ENCODE peak calls at places on chromosome X, in four cellular contexts. C is sigmoid colon, H is small intestine, S is heart right ventricle. G is an unnamed sample. For H3K4me1 and H3K9me3, the result is how much of the 10 kb centered on the place peaks cover.

GRCh38 chrX:30659421-30659820 is 6.2 kb downstream of the GK start:
- DNase-seq in S (no peak), H (peak), C (no peak), G (no peak)

GRCh38 chrX:133375558-133376340 is 39.5 kb downstream of the GPC4 start:
- DNase-seq in H (peak), S (peak), C (no peak), G (peak)

GRCh38 chrX:41491267-41492004 is 44.3 kb downstream of the NYX start:
- DNase-seq in H (no peak), S (no peak), C (peak), G (peak)

GRCh38 chrX:83593634-83594294 is 85.7 kb downstream of the POU3F4 start:
- DNase-seq in H (no peak), C (no peak), S (no peak), G (no peak)

GRCh38 chrX:37453821-37454220 is 104.7 kb downstream of the PRRG1 start:
- DNase-seq in S (no peak), H (no peak), C (no peak), G (no peak)

GRCh38 chrX:12480956-12481355 is 310.3 kb upstream of the PRPS2 start:
- DNase-seq in H (no peak), S (no peak), C (no peak), G (no peak)

GRCh38 chrX:53093748-53094583 is at the start of gene KANTR:
- DNase-seq in C (peak), H (peak), S (peak), G (peak)

GRCh38 chrX:153334654-153335295 is 822 bp downstream of the ZNF275 start:
- DNase-seq in H (no peak), C (no peak), S (no peak), G (no peak)

GRCh38 chrX:139882299-139882698 is 50.6 kb downstream of the ATP11C start:
- DNase-seq in H (no peak), S (no peak), C (no peak), G (no peak)

GRCh38 chrX:80430826-80431501 is 10.7 kb downstream of the TENT5D start:
- DNase-seq in S (no peak), H (no peak), C (no peak), G (peak)

GRCh38 chrX:78997870-78998558 is 52.8 kb downstream of the P2RY10 start:
- DNase-seq in H (peak), C (no peak), S (no peak), G (no peak)

GRCh38 chrX:57741107-57741506 is 61.0 kb upstream of the NLRP2B start:
- DNase-seq in C (no peak), H (no peak), S (no peak), G (no peak)

GRCh38 chrX:120731386-120731785 is 101.5 kb upstream of the C1GALT1C1 start:
- DNase-seq in C (no peak), H (no peak), S (no peak), G (no peak)

GRCh38 chrX:100748133-100748532 is 16.2 kb upstream of the SYTL4 start:
- DNase-seq in C (no peak), H (peak), S (no peak), G (no peak)

GRCh38 chrX:119655125-119655524 is 37.8 kb downstream of the SEPTIN6 start:
- DNase-seq in H (no peak), C (no peak), S (peak), G (no peak)

GRCh38 chrX:47321978-47322377 is 48.4 kb upstream of the ZNF157 start:
- DNase-seq in S (no peak), H (no peak), C (peak), G (no peak)

GRCh38 chrX:148381603-148382002 is 118.8 kb upstream of the AFF2 start:
- DNase-seq in C (no peak), H (no peak), S (no peak), G (no peak)

GRCh38 chrX:23844502-23845138 is 61.6 kb downstream of the SAT1 start:
- DNase-seq in H (peak), S (peak), C (no peak), G (no peak)

GRCh38 chrX:8636442-8636841 is 95.5 kb downstream of the ANOS1 start:
- DNase-seq in H (no peak), S (no peak), C (no peak), G (no peak)

GRCh38 chrX:30649859-30650258 is 3.4 kb upstream of the GK start:
- DNase-seq in S (no peak), H (peak), C (no peak), G (no peak)

GRCh38 chrX:80806557-80806956 is 3.1 kb downstream of the BRWD3 start:
- DNase-seq in C (no peak), S (no peak), H (no peak), G (no peak)

GRCh38 chrX:32868524-32868895 is 342.8 kb downstream of the DMD start:
- DNase-seq in S (no peak), C (no peak), H (no peak), G (no peak)

GRCh38 chrX:102745513-102746133 is 25.1 kb downstream of the GPRASP3 start:
- DNase-seq in H (no peak), S (no peak), C (peak), G (no peak)

GRCh38 chrX:130082244-130083106 is 27.8 kb downstream of the ELF4 start:
- DNase-seq in H (peak), S (peak), C (peak), G (no peak)

GRCh38 chrX:103155201-103155600 is 59.7 kb upstream of the BEX4 start:
- DNase-seq in S (no peak), C (no peak), H (no peak), G (no peak)

GRCh38 chrX:152450076-152450475 is 1.0 kb downstream of the GABRA3 start:
- DNase-seq in S (no peak), H (no peak), C (no peak), G (no peak)

GRCh38 chrX:45801554-45801953 is 600.9 kb upstream of the DIPK2B start:
- DNase-seq in S (no peak), H (peak), C (no peak), G (no peak)

GRCh38 chrX:74251006-74251930 is 52.7 kb upstream of the ZCCHC13 start:
- DNase-seq in C (no peak), S (no peak), H (peak), G (peak)

GRCh38 chrX:31124536-31124935 is 52.7 kb upstream of the FTHL17 start:
- DNase-seq in S (peak), C (no peak), H (no peak), G (peak)

GRCh38 chrX:17706676-17707075 is 30.6 kb upstream of the SCML1 start:
- DNase-seq in H (no peak), S (no peak), C (no peak), G (no peak)

GRCh38 chrX:47749185-47749967 is 87.3 kb upstream of the ZNF81 start:
- DNase-seq in S (peak), C (no peak), H (no peak), G (no peak)

GRCh38 chrX:129961180-129962083 is 21.0 kb upstream of the BCORL1 start:
- DNase-seq in H (peak), S (peak), C (peak), G (no peak)

GRCh38 chrX:75596178-75596577 is 73.3 kb upstream of the ZDHHC15 start:
- DNase-seq in S (peak), H (no peak), C (no peak), G (no peak)

GRCh38 chrX:31331045-31331444 is 259.2 kb upstream of the FTHL17 start:
- DNase-seq in H (no peak), S (no peak), C (no peak), G (no peak)

GRCh38 chrX:156000361-156000926 is 2.9 kb downstream of the IL9R start:
- DNase-seq in H (peak), C (no peak), S (no peak), G (no peak)

GRCh38 chrX:137195991-137196390 is 162.2 kb upstream of the GPR101 start:
- DNase-seq in C (no peak), S (no peak), H (no peak), G (no peak)

GRCh38 chrX:14616301-14616700 is 87.0 kb downstream of the GLRA2 start:
- DNase-seq in C (no peak), S (no peak), H (peak), G (no peak)

GRCh38 chrX:13341491-13342101 is 21.7 kb upstream of the ATXN3L start:
- DNase-seq in C (no peak), H (no peak), S (no peak), G (no peak)

GRCh38 chrX:55867254-55867653 is 149.7 kb downstream of the RRAGB start:
- DNase-seq in H (peak), C (no peak), S (no peak), G (no peak)

GRCh38 chrX:115595049-115595448 is 34.1 kb downstream of the PLS3 start:
- DNase-seq in H (no peak), C (no peak), S (no peak), G (no peak)
- H3K4me1 ChIP-seq in H (under half), C (under half), S (under half), G (under half)

GRCh38 chrX:145613894-145614293 is 203.7 kb upstream of the SLITRK2 start:
- DNase-seq in S (no peak), C (no peak), H (no peak), G (no peak)

DNA sequence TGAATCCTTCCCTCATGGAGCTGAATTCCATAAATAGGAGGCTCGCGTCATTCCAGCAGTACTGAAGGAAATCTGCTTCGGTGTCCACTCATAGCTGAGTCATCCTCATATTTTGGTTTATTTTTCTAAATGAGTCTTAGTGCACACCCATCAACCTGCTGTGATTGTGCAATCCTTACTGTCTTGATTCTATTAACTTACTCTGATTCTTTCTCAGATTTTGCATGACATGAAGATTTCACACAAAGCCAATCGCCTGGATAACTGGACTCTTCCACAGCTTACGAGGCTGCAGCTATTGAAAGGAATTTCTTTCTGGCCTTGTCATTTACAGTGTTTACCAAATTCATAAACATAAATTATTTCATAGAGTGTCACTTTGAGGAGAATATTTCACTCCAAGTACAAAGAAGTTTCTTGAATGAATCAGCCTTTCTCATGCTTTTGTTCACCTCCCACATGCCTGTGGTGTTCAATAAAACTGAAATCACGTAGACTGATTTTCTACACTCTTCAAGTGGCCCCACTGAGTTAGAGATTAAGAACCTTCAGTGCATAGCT is 207.6 kb upstream of the SLITRK2 start:
- DNase-seq in H (no peak), S (no peak), C (no peak), G (no peak)
- H3K9me3 ChIP-seq in H (under half), S (under half), C (under half), G (under half)

GRCh38 chrX:154360155-154360713 is 14.2 kb downstream of the FLNA start:
- DNase-seq in H (no peak), S (no peak), C (no peak), G (no peak)

GRCh38 chrX:154358011-154358410 is 16.4 kb downstream of the FLNA start:
- DNase-seq in S (no peak), C (no peak), H (no peak), G (no peak)

GRCh38 chrX:154359362-154360154 is 14.9 kb downstream of the FLNA start:
- DNase-seq in S (no peak), H (no peak), C (no peak), G (no peak)

GRCh38 chrX:154357205-154357604 is 17.2 kb downstream of the FLNA start:
- DNase-seq in C (no peak), H (no peak), S (no peak), G (no peak)

DNA sequence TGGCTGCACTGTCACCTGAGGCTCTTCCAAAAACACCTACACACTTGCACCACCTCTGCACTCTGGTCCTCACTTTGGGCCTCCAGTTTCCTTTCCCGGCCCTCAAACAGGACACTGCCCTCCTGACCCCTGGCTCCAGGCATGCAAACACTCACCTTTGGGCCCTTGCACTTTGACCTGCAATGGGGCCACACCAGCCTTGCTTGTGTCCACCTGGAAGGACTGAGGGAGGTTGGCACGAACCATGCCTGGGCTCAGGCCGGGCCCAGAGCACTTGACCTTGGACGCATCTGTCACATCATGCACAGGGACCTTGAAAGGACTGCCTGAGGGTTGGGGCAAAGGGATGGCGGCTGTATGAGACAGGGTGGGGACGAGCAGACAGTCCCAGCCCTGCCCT is 15.6 kb downstream of the FLNA start:
- DNase-seq in H (no peak), C (no peak), S (no peak), G (no peak)
- H3K4me1 ChIP-seq in H (under half), C (under half), S (under half), G (under half)

GRCh38 chrX:67693928-67694327 is 150.1 kb downstream of the AR start:
- DNase-seq in C (no peak), S (no peak), H (no peak), G (no peak)

GRCh38 chrX:67692246-67692645 is 148.4 kb downstream of the AR start:
- DNase-seq in H (no peak), C (no peak), S (no peak), G (no peak)

GRCh38 chrX:67700607-67701006 is 156.8 kb downstream of the AR start:
- DNase-seq in H (no peak), C (no peak), S (no peak), G (no peak)

DNA sequence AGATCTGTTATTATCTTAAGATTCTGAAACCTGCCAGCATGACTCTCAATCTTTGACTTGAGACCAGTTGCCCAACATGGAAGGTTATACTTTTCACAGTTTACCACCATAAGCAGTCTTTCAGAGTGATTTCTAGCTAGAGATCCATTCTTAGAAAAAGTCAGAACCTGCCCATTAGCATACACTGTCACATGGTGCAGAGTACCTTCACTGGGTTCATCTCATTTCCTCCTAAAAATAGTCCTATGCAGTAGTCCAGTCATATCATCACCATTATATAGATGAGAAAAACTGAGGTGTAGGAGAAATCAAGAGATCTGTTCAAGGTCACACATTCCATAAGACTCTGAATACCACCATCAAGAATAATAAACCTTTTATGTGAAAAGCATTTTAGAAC is 153.6 kb downstream of the AR start:
- DNase-seq in H (no peak), C (no peak), S (no peak), G (no peak)
- H3K9me3 ChIP-seq in H (under half), C (under half), S (under half), G (under half)

DNA sequence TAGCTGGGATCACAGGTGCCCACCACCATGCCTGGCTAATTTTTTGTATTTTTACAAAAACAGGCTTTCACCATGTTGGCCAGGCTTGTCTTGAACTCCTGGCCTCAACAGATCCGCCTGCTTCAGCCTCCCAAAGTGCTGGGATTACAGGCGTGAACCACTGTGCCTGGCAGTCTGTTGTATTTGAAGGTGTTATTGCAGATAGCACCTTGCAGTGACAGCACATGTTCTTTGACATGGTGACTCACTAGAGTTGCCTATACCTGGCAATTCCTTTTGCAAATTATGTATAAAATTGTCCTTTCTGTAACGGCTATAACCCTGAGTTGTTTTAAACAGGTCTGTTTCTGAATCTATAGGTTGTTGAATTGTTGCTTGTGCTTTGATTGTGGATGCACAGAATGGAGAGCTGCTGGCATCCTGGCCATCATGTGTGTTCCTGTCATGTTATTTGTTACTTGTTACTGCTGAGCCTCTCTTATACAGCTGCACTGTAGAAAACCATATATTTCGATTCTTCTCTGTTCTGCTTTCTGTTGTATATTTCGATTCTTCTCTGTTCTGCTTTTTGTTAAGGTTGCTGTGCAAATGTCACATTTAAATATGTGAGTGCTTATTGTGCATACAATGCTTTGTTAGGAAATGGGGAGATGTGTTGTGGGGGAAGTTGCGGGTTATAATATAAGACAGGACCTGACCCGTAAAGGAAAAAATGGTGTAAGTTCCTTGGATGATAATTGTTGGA is 8.1 kb downstream of the OGT start:
- DNase-seq in H (peak), S (no peak), C (no peak), G (no peak)
- H3K4me1 ChIP-seq in H (under half), S (half or more), C (under half), G (under half)

DNA sequence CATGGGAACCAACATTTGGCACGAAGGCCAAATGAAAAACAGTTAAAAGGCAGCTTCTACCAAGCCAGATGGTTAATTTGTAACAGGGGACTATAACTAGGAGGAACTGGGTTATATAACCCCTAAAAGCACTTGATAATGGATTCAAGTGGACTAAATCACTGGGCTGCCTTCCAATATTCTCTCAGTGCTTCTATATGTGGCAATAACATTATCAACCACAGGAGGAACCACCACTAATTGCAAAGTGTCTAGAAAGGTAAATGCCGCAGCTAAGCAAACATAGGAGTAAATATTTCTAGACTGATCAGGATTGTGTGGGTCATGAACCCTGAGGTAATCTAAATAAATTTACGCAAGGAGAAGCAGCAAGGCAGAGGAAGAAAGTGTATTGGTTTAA is 391.5 kb downstream of the UBE2NL start:
- DNase-seq in C (no peak), H (no peak), S (no peak), G (no peak)
- H3K9me3 ChIP-seq in C (under half), H (under half), S (under half), G (under half)

GRCh38 chrX:2692221-2693122 is 1.4 kb downstream of the CD99 start:
- DNase-seq in C (no peak), S (peak), H (peak), G (no peak)

GRCh38 chrX:2693123-2693438 is 2.0 kb downstream of the CD99 start:
- DNase-seq in C (no peak), H (no peak), S (no peak), G (no peak)

GRCh38 chrX:2696698-2697215 is 5.7 kb downstream of the CD99 start:
- DNase-seq in H (peak), S (no peak), C (no peak), G (no peak)

GRCh38 chrX:2693526-2694002 is 2.5 kb downstream of the CD99 start:
- DNase-seq in C (no peak), S (no peak), H (peak), G (no peak)

GRCh38 chrX:2694868-2695267 is 3.8 kb downstream of the CD99 start:
- DNase-seq in C (no peak), H (no peak), S (no peak), G (no peak)
- H3K4me1 ChIP-seq in C (under half), H (under half), S (half or more), G (under half)

GRCh38 chrX:69428216-69428615 is 75.9 kb upstream of the NALF2 start:
- DNase-seq in C (no peak), S (no peak), H (no peak), G (no peak)
- H3K9me3 ChIP-seq in C (under half), S (under half), H (under half), G (under half)

G was measured in HAP-1.